ENCODE peak calls at places on chromosomes 11 and 22, in seven cellular contexts. L is lower leg skin, T is transverse colon, M is NB4, K is heart left ventricle, X is IMR-90, R is GM12892. G is an unnamed sample.

GRCh38 chr22:20803696-20804324 is 29.9 kb downstream of the SERPIND1 start:
- DNase-seq in L (no peak), T (peak), M (peak), K (no peak), X (peak), R (no peak), G (no peak)

GRCh38 chr22:49290286-49290685 is 537.4 kb downstream of the BRD1 start:
- DNase-seq in L (no peak), T (no peak), M (no peak), K (no peak), X (no peak), R (no peak), G (no peak)

GRCh38 chr11:69078508-69078907 is 29.8 kb downstream of the TPCN2 start:
- DNase-seq in L (no peak), T (no peak), M (no peak), K (no peak), X (no peak), R (no peak), G (no peak)

GRCh38 chr11:10488581-10489443 is 33.7 kb downstream of the AMPD3 start:
- DNase-seq in L (peak), T (peak), M (no peak), K (no peak), X (no peak), R (no peak), G (no peak)

GRCh38 chr11:131955901-131956300 is 585.5 kb downstream of the NTM start:
- DNase-seq in L (no peak), T (no peak), M (no peak), K (no peak), X (no peak), R (no peak), G (no peak)

GRCh38 chr11:45754261-45754709 is 50.7 kb upstream of the SLC35C1 start:
- DNase-seq in L (no peak), T (no peak), M (no peak), K (peak), X (peak), R (no peak), G (no peak)

GRCh38 chr11:82814379-82814778 is 80.7 kb upstream of the FAM181B start:
- DNase-seq in L (no peak), T (no peak), M (no peak), K (no peak), X (no peak), R (no peak), G (no peak)

GRCh38 chr22:38180841-38181452 is 683 bp downstream of the PLA2G6 start:
- DNase-seq in L (no peak), T (peak), M (no peak), K (peak), X (no peak), R (no peak), G (no peak)

GRCh38 chr11:80136991-80137390 is 696.2 kb upstream of the TENM4 start:
- DNase-seq in L (no peak), T (no peak), M (no peak), K (no peak), X (no peak), R (no peak), G (no peak)

GRCh38 chr11:5992604-5993251 is 5.9 kb upstream of the OR52L1 start:
- DNase-seq in L (no peak), T (no peak), M (peak), K (no peak), X (peak), R (no peak), G (peak)

GRCh38 chr11:68009391-68010000 is 631 bp upstream of the ALDH3B1 start:
- DNase-seq in L (no peak), T (no peak), M (peak), K (no peak), X (peak), R (no peak), G (no peak)

GRCh38 chr22:45970709-45971388 is 6.1 kb downstream of the WNT7B start:
- DNase-seq in L (no peak), T (no peak), M (peak), K (no peak), X (peak), R (no peak), G (no peak)

GRCh38 chr22:35444685-35445399 is 44.9 kb downstream of the MCM5 start:
- DNase-seq in L (no peak), T (no peak), M (no peak), K (no peak), X (no peak), R (no peak), G (no peak)

GRCh38 chr11:125464266-125464662 is 31.8 kb downstream of the FEZ1 start:
- DNase-seq in L (no peak), T (no peak), M (no peak), K (no peak), X (peak), R (no peak), G (no peak)

GRCh38 chr11:107468596-107468995 is 11.0 kb upstream of the CWF19L2 start:
- DNase-seq in L (no peak), T (no peak), M (peak), K (no peak), X (peak), R (no peak), G (no peak)

GRCh38 chr22:19799322-19800190 is 39.0 kb downstream of the TBX1 start:
- DNase-seq in L (no peak), T (no peak), M (no peak), K (peak), X (peak), R (no peak), G (no peak)

GRCh38 chr22:31085493-31085824 is 4.3 kb downstream of the SMTN start:
- DNase-seq in L (peak), T (peak), M (peak), K (peak), X (no peak), R (no peak), G (no peak)

GRCh38 chr11:77096591-77097019 is 6.0 kb upstream of the OMP start:
- DNase-seq in L (no peak), T (peak), M (no peak), K (no peak), X (no peak), R (no peak), G (no peak)

GRCh38 chr11:112583246-112583893 is 322.7 kb upstream of the PLET1 start:
- DNase-seq in L (no peak), T (no peak), M (no peak), K (no peak), X (no peak), R (no peak), G (peak)

GRCh38 chr22:50611341-50612060 is 10.9 kb downstream of the MAPK8IP2 start:
- DNase-seq in L (no peak), T (no peak), M (no peak), K (no peak), X (no peak), R (no peak), G (no peak)

GRCh38 chr11:128208329-128209220 is 378.8 kb downstream of the ETS1 start:
- DNase-seq in L (peak), T (no peak), M (no peak), K (peak), X (peak), R (no peak), G (no peak)

GRCh38 chr22:17056807-17057206 is 28.0 kb upstream of the IL17RA start:
- DNase-seq in L (no peak), T (no peak), M (no peak), K (no peak), X (no peak), R (no peak), G (no peak)

GRCh38 chr11:70016666-70017347 is 61.3 kb upstream of the ANO1 start:
- DNase-seq in L (no peak), T (no peak), M (no peak), K (no peak), X (peak), R (no peak), G (no peak)

GRCh38 chr11:75532200-75532972 is 6.6 kb upstream of the GDPD5 start:
- DNase-seq in L (peak), T (peak), M (peak), K (peak), X (peak), R (peak), G (no peak)

GRCh38 chr22:48951836-48952235 is 875.8 kb downstream of the BRD1 start:
- DNase-seq in L (peak), T (no peak), M (no peak), K (no peak), X (no peak), R (no peak), G (no peak)

GRCh38 chr11:820655-821512 is 2.2 kb downstream of the PNPLA2 start:
- DNase-seq in L (peak), T (peak), M (peak), K (peak), X (peak), R (no peak), G (no peak)

GRCh38 chr11:96464695-96465307 is 75.0 kb downstream of the JRKL start:
- DNase-seq in L (no peak), T (no peak), M (peak), K (no peak), X (peak), R (peak), G (peak)

GRCh38 chr22:25081409-25081824 is 118.2 kb upstream of the CRYBB3 start:
- DNase-seq in L (no peak), T (peak), M (peak), K (no peak), X (peak), R (no peak), G (no peak)

GRCh38 chr11:9462806-9463537 is 2.2 kb downstream of the ZNF143 start:
- DNase-seq in L (no peak), T (no peak), M (peak), K (no peak), X (no peak), R (no peak), G (no peak)

GRCh38 chr22:39927544-39927943 is 26.7 kb downstream of the GRAP2 start:
- DNase-seq in L (no peak), T (no peak), M (peak), K (no peak), X (no peak), R (no peak), G (no peak)

GRCh38 chr11:115304774-115305472 is 199.3 kb downstream of the CADM1 start:
- DNase-seq in L (no peak), T (no peak), M (no peak), K (no peak), X (no peak), R (no peak), G (no peak)

GRCh38 chr11:119995730-119996491 is 142.0 kb downstream of the TRIM29 start:
- DNase-seq in L (no peak), T (no peak), M (no peak), K (no peak), X (no peak), R (no peak), G (no peak)

GRCh38 chr11:130671801-130672700 is 223.6 kb downstream of the ADAMTS15 start:
- DNase-seq in L (no peak), T (peak), M (no peak), K (peak), X (peak), R (no peak), G (no peak)

GRCh38 chr11:69593851-69594250 is 47.1 kb upstream of the CCND1 start:
- DNase-seq in L (no peak), T (no peak), M (peak), K (no peak), X (no peak), R (no peak), G (no peak)

GRCh38 chr11:73182824-73183321 is 35.2 kb upstream of the P2RY2 start:
- DNase-seq in L (no peak), T (peak), M (no peak), K (peak), X (no peak), R (no peak), G (no peak)

GRCh38 chr22:39710380-39711117 is 140.0 kb downstream of the CACNA1I start:
- DNase-seq in L (no peak), T (no peak), M (no peak), K (no peak), X (no peak), R (no peak), G (no peak)

GRCh38 chr11:2901196-2901796 is 15.7 kb upstream of the CDKN1C start:
- DNase-seq in L (no peak), T (no peak), M (no peak), K (no peak), X (no peak), R (no peak), G (no peak)

GRCh38 chr11:2902784-2903671 is 17.5 kb upstream of the CDKN1C start:
- DNase-seq in L (no peak), T (peak), M (no peak), K (no peak), X (no peak), R (no peak), G (no peak)

GRCh38 chr11:2903672-2904011 is 18.1 kb upstream of the CDKN1C start:
- DNase-seq in L (no peak), T (peak), M (no peak), K (no peak), X (no peak), R (no peak), G (no peak)

GRCh38 chr11:2904153-2905052 is 18.8 kb upstream of the CDKN1C start:
- DNase-seq in L (no peak), T (peak), M (no peak), K (no peak), X (no peak), R (no peak), G (no peak)

DNA sequence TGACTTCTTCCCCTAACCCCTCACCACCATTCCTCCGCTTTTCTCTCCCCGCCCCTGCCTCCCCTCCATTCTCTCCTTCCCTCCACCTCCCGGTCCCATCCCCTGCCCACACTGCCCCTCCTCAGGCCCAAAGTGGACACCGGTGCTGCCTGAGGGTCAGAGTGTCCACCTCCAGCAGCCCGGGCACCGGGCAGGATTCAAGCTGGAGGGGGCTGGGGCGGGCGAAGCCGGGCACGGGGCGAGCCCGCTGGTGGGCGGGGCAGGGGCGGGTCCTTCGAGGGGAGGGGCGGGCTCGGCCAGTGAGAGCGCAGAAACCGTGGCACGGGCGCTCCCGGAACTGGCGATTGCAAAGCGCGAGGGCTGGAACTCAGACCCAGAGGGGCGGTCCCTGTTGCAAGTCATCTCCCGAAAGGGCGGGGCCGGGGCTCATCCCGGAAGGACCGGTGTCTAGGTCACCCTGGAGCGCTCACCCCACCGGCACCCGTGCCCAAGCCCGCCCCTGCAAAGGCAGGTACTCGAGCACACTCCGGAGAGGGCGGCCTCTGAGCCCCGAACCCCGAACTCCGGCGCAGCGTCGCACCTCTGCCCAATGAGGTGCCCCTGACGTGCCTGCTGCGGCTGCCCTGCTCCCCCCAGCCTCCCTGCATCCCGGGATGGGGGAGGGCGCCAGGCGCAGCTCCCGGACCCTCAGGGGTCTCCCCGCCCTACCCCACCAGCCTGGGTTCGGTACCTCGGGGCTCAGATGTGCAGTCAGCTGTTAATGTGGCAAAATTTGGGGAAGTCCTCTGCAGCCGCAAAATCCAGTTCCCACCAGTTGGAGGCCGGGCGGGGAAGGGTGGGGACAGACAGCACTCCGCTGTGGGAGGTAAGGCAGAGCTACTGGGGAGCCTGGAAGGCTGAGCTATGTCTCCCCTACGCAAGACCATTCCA is 16.5 kb upstream of the CDKN1C start:
- DNase-seq in L (peak), T (peak), M (peak), K (peak), X (peak), R (peak), G (peak)
- TF ChIP-seq POLR2A in L (no peak), T (peak), M (peak), K (no peak), X (no peak), R (peak), G (no peak)

GRCh38 chr11:33941637-33942160 is 49.8 kb upstream of the LMO2 start:
- DNase-seq in L (no peak), T (no peak), M (peak), K (no peak), X (no peak), R (peak), G (no peak)
- TF ChIP-seq POLR2A in L (no peak), T (no peak), M (no peak), K (no peak), X (no peak), R (peak), G (no peak)

GRCh38 chr22:43996981-43997265 is 27.2 kb upstream of the PARVB start:
- DNase-seq in L (no peak), T (no peak), M (no peak), K (no peak), X (no peak), R (no peak), G (no peak)

GRCh38 chr22:43996170-43996980 is 27.7 kb upstream of the PARVB start:
- DNase-seq in L (no peak), T (peak), M (no peak), K (peak), X (no peak), R (peak), G (peak)

GRCh38 chr22:43999378-43999777 is 24.7 kb upstream of the PARVB start:
- DNase-seq in L (no peak), T (no peak), M (no peak), K (no peak), X (no peak), R (no peak), G (no peak)

GRCh38 chr22:44000123-44000522 is 24.0 kb upstream of the PARVB start:
- DNase-seq in L (no peak), T (no peak), M (no peak), K (no peak), X (no peak), R (no peak), G (no peak)

DNA sequence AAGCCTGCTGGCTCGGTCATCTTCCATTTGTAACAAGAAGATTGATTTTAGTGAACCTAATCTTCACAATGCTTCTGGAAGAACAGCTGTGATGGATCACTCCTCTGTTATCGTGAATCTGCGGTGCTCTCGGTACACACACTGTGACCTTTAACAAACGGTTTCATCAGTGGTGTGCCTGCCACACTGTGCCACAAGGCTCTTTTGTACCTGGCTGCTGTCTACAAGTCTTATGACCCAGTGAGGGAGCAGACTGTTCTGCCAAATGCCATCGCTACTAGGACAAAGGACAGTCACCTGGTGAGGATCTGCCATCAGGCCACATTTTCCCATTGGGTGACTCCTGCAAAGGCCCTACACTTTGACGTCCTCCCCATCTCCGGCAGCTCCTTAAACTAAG is 25.2 kb upstream of the PARVB start:
- DNase-seq in L (no peak), T (no peak), M (no peak), K (no peak), X (no peak), R (no peak), G (no peak)
- TF ChIP-seq POLR2A in L (no peak), T (no peak), M (no peak), K (no peak), X (no peak), R (no peak), G (no peak)

GRCh38 chr22:41696714-41697113 is 2.6 kb upstream of the MEI1 start:
- DNase-seq in L (no peak), T (peak), M (no peak), K (peak), X (no peak), R (no peak), G (no peak)

GRCh38 chr22:41700105-41700358 is 729 bp downstream of the MEI1 start:
- DNase-seq in L (no peak), T (no peak), M (no peak), K (no peak), X (no peak), R (no peak), G (no peak)

GRCh38 chr22:41697126-41697775 is 2.1 kb upstream of the MEI1 start:
- DNase-seq in L (peak), T (peak), M (peak), K (peak), X (peak), R (peak), G (peak)

GRCh38 chr22:41702763-41703162 is 3.5 kb downstream of the MEI1 start:
- DNase-seq in L (no peak), T (no peak), M (no peak), K (no peak), X (no peak), R (no peak), G (no peak)

DNA sequence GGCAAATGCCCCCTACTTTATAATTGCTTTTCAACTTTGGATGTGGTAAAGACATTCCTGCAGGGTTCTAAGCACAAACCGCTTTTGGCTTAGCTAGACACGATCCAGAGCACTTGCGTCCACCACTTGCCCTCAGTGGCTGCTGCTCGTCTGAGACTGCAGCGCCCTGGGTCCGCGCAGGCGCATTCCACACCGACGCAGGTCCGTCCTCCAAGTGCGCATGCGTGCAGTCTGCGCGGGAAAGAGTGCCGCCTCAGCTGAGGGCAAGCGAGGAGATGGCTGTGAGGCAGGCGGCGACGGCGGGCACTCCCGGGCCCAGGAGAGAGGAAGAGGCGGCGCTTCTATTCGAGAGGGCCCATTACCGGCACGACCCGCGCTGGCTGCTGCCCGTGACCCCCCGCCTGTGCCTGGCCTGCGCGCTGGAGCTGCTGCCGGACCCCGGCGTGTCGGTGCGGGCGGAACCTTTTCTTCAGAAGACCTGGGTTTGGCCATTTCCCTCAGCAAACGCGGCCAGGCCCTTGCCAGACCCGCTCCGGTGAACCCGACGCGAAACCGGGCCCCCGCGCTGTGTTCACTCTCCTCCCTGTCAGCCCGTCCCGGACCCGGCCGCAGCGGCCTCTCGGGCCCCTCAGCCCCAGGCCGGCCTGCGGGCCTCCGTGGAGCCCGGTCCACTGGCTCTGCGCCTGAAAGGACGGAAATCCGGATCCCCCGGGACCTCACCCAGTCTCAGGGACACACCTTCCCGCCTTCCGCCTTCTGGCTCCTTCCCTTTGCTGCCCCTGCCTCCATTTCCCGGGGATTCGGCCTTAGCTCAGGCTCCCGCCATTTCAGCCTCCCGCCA is at the start of gene MEI1:
- DNase-seq in L (peak), T (peak), M (no peak), K (peak), X (peak), R (peak), G (peak)
- TF ChIP-seq POLR2A in L (no peak), T (no peak), M (no peak), K (no peak), X (no peak), R (no peak), G (no peak)